ENCODE peak calls at places on chromosomes 13 and 19, in nine cellular contexts. B is brain microvascular endothelial cell; E is HEK293T; Z is activated CD8-positive, alpha-beta memory T cell treated with anti-CD3 and anti-CD28 coated beads for 4 hours; C is stimulated activated CD8-positive, alpha-beta memory T cell treated with anti-CD3 and anti-CD28 coated beads, Interleukin-4, amount 100 ng/mL, for 48 hours; R is foreskin fibroblast; J is NCI-H1417; I is left ventricle myocardium inferior; K is T-helper 2 cell. Y is an unnamed sample.

GRCh38 chr13:66532146-66532545 is 698.0 kb downstream of the PCDH9 start:
- DNase-seq in B (peak), E (no peak), Z (no peak), C (no peak), R (peak), J (no peak), I (no peak), K (no peak), Y (no peak)

GRCh38 chr19:18450021-18450933 is 12.3 kb upstream of the ISYNA1 start:
- DNase-seq in B (no peak), E (no peak), Z (no peak), C (no peak), R (no peak), J (no peak), I (no peak), K (no peak), Y (no peak)

GRCh38 chr19:34335914-34336313 is 29.1 kb upstream of the GPI start:
- DNase-seq in B (no peak), E (no peak), Z (no peak), C (no peak), R (no peak), J (no peak), I (no peak), K (no peak), Y (no peak)

GRCh38 chr19:37251308-37252229 is 33.6 kb downstream of the ZNF383 start:
- DNase-seq in B (peak), E (peak), Z (no peak), C (peak), R (peak), J (peak), I (peak), K (peak), Y (no peak)

GRCh38 chr13:35916186-35916585 is 215.0 kb downstream of the DCLK1 start:
- DNase-seq in B (no peak), E (no peak), Z (no peak), C (no peak), R (no peak), J (peak), I (no peak), K (no peak), Y (no peak)

GRCh38 chr13:97574926-97575325 is 141.0 kb downstream of the RAP2A start:
- DNase-seq in B (peak), E (peak), Z (no peak), C (peak), R (no peak), J (no peak), I (peak), K (no peak), Y (no peak)

GRCh38 chr13:33645591-33646554 is 172.1 kb upstream of the RFC3 start:
- DNase-seq in B (no peak), E (no peak), Z (no peak), C (no peak), R (no peak), J (no peak), I (no peak), K (no peak), Y (no peak)

GRCh38 chr13:98517576-98518310 is 59.2 kb downstream of the STK24 start:
- DNase-seq in B (no peak), E (no peak), Z (no peak), C (no peak), R (no peak), J (no peak), I (no peak), K (peak), Y (no peak)

GRCh38 chr19:18475762-18476331 is 37.9 kb upstream of the ISYNA1 start:
- DNase-seq in B (no peak), E (no peak), Z (no peak), C (no peak), R (no peak), J (no peak), I (no peak), K (no peak), Y (no peak)

GRCh38 chr19:15869109-15869555 is 28.7 kb downstream of the CYP4F2 start:
- DNase-seq in B (peak), E (peak), Z (peak), C (peak), R (peak), J (peak), I (no peak), K (peak), Y (no peak)

GRCh38 chr19:7868671-7869452 is 5.3 kb downstream of the PRR36 start:
- DNase-seq in B (no peak), E (peak), Z (peak), C (peak), R (peak), J (no peak), I (peak), K (peak), Y (no peak)

GRCh38 chr19:58544591-58545285 is 874 bp downstream of the TRIM28 start:
- DNase-seq in B (no peak), E (peak), Z (no peak), C (no peak), R (peak), J (no peak), I (no peak), K (peak), Y (no peak)